ENCODE peak calls at places on chromosomes 7 and 10, in nine cellular contexts. X is OCI-LY7; U is heart right ventricle; A is iPS DF 6.9; Q is esophagus squamous epithelium; O is CD8-positive, alpha-beta memory T cell; C is BE2C; R is GM23248; J is aorta. I is an unnamed sample. For H3K4me1, the result is how much of the 10 kb centered on the place peaks cover.

GRCh38 chr7:151626422-151627115 is 106.9 kb upstream of the RHEB start:
- DNase-seq in X (peak), U (peak), A (no peak), Q (no peak), O (peak), C (peak), R (peak), J (no peak), I (no peak)

GRCh38 chr10:80477813-80478212 is 23.7 kb downstream of the TSPAN14 start:
- DNase-seq in X (no peak), U (no peak), A (no peak), Q (no peak), O (no peak), C (no peak), R (peak), J (no peak), I (no peak)

GRCh38 chr7:147519062-147519461 is 1071.5 kb upstream of the C7orf33 start:
- DNase-seq in X (no peak), U (no peak), A (no peak), Q (no peak), O (no peak), C (no peak), R (peak), J (no peak), I (no peak)

GRCh38 chr7:17593854-17594419 is 295.5 kb downstream of the AHR start:
- DNase-seq in X (no peak), U (no peak), A (no peak), Q (no peak), O (no peak), C (no peak), R (peak), J (no peak), I (no peak)

GRCh38 chr10:1356349-1356748 is 300.2 kb downstream of the WDR37 start:
- DNase-seq in X (no peak), U (no peak), A (no peak), Q (no peak), O (no peak), C (no peak), R (no peak), J (no peak), I (no peak)

GRCh38 chr10:133375357-133376115 is 2.4 kb upstream of the ECHS1 start:
- DNase-seq in X (no peak), U (no peak), A (no peak), Q (no peak), O (no peak), C (no peak), R (no peak), J (no peak), I (no peak)

GRCh38 chr7:68505721-68506120 is 1092.6 kb upstream of the AUTS2 start:
- DNase-seq in X (no peak), U (no peak), A (no peak), Q (no peak), O (no peak), C (no peak), R (no peak), J (no peak), I (no peak)

GRCh38 chr10:96043157-96043894 is at the start of gene CCNJ:
- DNase-seq in X (peak), U (peak), A (peak), Q (peak), O (peak), C (peak), R (peak), J (peak), I (peak)

GRCh38 chr7:142745091-142745635 is 4.1 kb upstream of the PRSS1 start:
- DNase-seq in X (no peak), U (no peak), A (no peak), Q (no peak), O (no peak), C (no peak), R (peak), J (no peak), I (no peak)

GRCh38 chr7:12111461-12112405 is 99.4 kb upstream of the TMEM106B start:
- DNase-seq in X (no peak), U (no peak), A (no peak), Q (no peak), O (peak), C (peak), R (peak), J (peak), I (no peak)

GRCh38 chr10:72259491-72260214 is 14.1 kb upstream of the DDIT4 start:
- DNase-seq in X (peak), U (no peak), A (no peak), Q (no peak), O (no peak), C (peak), R (peak), J (no peak), I (no peak)

GRCh38 chr7:2722591-2722990 is 34.6 kb downstream of the AMZ1 start:
- DNase-seq in X (no peak), U (no peak), A (no peak), Q (no peak), O (no peak), C (no peak), R (no peak), J (peak), I (no peak)

GRCh38 chr7:8724080-8724718 is 290.8 kb downstream of the NXPH1 start:
- DNase-seq in X (peak), U (peak), A (peak), Q (no peak), O (no peak), C (peak), R (peak), J (no peak), I (no peak)

GRCh38 chr7:44288381-44288685 is 37.1 kb downstream of the CAMK2B start:
- DNase-seq in X (no peak), U (no peak), A (no peak), Q (no peak), O (no peak), C (no peak), R (no peak), J (no peak), I (peak)

GRCh38 chr10:36441557-36441956 is 683.8 kb upstream of the ANKRD30A start:
- DNase-seq in X (no peak), U (no peak), A (no peak), Q (no peak), O (no peak), C (peak), R (no peak), J (no peak), I (no peak)

GRCh38 chr7:95883208-95883607 is 110.9 kb downstream of the DYNC1I1 start:
- DNase-seq in X (no peak), U (no peak), A (no peak), Q (no peak), O (no peak), C (no peak), R (no peak), J (no peak), I (no peak)

GRCh38 chr7:4973728-4974198 is 14.8 kb upstream of the MMD2 start:
- DNase-seq in X (peak), U (peak), A (peak), Q (peak), O (peak), C (peak), R (peak), J (peak), I (peak)

GRCh38 chr10:91909178-91909677 is at the start of gene FGFBP3:
- DNase-seq in X (peak), U (peak), A (no peak), Q (no peak), O (peak), C (peak), R (peak), J (no peak), I (no peak)

GRCh38 chr7:157771-158251 is 34.6 kb upstream of the FAM20C start:
- DNase-seq in X (no peak), U (no peak), A (no peak), Q (no peak), O (no peak), C (no peak), R (no peak), J (peak), I (no peak)

GRCh38 chr7:45033261-45033930 is 33.4 kb downstream of the CCM2 start:
- DNase-seq in X (no peak), U (no peak), A (no peak), Q (no peak), O (peak), C (no peak), R (peak), J (no peak), I (no peak)

GRCh38 chr7:128150223-128150622 is 90.9 kb upstream of the LEP start:
- DNase-seq in X (no peak), U (no peak), A (no peak), Q (no peak), O (no peak), C (no peak), R (no peak), J (no peak), I (peak)

GRCh38 chr10:86756511-86757109 is at the start of gene BMPR1A:
- DNase-seq in X (no peak), U (peak), A (no peak), Q (peak), O (peak), C (no peak), R (no peak), J (no peak), I (no peak)
- H3K4me3 ChIP-seq in X (peak), U (peak), A (peak), Q (peak), O (peak), C (peak), R (peak), J (peak), I (peak)

DNA sequence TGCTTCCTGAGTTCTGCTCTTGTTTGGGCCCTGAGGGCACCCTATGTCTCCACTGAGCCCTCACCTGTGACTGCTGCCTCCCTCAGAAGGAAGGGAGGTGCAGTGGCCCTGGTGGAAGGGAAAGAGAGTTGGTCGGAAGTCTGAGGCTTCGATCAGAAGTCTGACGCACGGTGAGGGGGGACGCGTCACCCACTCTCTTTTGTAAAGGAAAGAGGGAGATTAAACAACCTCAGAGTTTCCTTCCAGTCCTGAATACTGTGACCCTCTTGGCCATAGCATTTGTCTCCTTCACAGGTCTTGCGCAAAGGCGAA is 31.4 kb upstream of the TRIM8 start:
- DNase-seq in X (no peak), U (no peak), A (no peak), Q (no peak), O (peak), C (no peak), R (no peak), J (no peak), I (no peak)
- H3K4me1 ChIP-seq in X (under half), U (half or more), A (under half), Q (half or more), O (under half), C (under half), R (under half), J (under half), I (under half)

GRCh38 chr7:22856437-22856836 is 33.8 kb upstream of the TOMM7 start:
- DNase-seq in X (no peak), U (no peak), A (no peak), Q (no peak), O (no peak), C (no peak), R (no peak), J (no peak), I (no peak)
- H3K4me3 ChIP-seq in X (peak), U (no peak), A (no peak), Q (peak), O (no peak), C (no peak), R (peak), J (no peak), I (no peak)

GRCh38 chr10:44756235-44756634 is 154.9 kb upstream of the TMEM72 start:
- DNase-seq in X (no peak), U (no peak), A (no peak), Q (no peak), O (no peak), C (no peak), R (peak), J (no peak), I (no peak)

GRCh38 chr10:44761076-44761475 is 150.1 kb upstream of the TMEM72 start:
- DNase-seq in X (no peak), U (no peak), A (no peak), Q (no peak), O (no peak), C (no peak), R (no peak), J (no peak), I (no peak)

GRCh38 chr10:44752451-44753441 is 158.4 kb upstream of the TMEM72 start:
- DNase-seq in X (no peak), U (no peak), A (no peak), Q (no peak), O (no peak), C (no peak), R (peak), J (no peak), I (no peak)

GRCh38 chr10:44759122-44759521 is 152.0 kb upstream of the TMEM72 start:
- DNase-seq in X (no peak), U (no peak), A (no peak), Q (no peak), O (no peak), C (no peak), R (no peak), J (no peak), I (no peak)

DNA sequence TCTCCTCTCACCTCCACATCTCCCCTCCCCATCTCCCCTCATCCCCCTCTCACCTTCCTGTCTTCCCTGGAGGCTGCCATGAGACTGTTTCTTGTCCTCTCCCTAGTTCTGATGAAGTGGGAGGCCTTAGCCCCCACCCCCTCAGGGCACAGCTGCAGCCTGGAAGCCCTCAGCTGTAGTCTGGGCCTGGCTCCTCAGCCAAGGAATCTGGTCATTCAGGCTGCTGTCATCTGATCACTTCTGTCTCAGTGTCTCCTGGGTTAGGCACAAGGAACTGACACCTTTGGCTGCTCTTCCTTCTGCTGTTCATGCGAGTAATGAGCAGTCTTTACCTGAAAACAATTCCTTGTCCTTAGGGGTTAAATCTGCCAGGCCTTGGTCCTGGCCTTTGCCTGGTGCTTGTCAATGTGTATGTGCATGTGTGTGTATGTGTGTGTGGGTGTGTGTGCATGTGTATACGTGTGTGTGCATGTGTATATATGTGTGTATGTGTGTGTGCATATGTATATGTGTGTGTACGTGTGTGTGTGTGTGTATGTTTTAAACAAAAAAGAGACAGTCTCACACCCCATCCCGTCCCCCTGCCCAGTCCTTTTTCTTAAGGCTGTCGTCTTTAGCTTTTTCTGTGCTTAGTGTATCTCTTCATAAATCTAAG is 153.5 kb upstream of the TMEM72 start:
- DNase-seq in X (no peak), U (no peak), A (no peak), Q (no peak), O (no peak), C (no peak), R (no peak), J (no peak), I (no peak)
- H3K4me1 ChIP-seq in X (under half), U (under half), A (under half), Q (under half), O (under half), C (under half), R (under half), J (under half), I (under half)

DNA sequence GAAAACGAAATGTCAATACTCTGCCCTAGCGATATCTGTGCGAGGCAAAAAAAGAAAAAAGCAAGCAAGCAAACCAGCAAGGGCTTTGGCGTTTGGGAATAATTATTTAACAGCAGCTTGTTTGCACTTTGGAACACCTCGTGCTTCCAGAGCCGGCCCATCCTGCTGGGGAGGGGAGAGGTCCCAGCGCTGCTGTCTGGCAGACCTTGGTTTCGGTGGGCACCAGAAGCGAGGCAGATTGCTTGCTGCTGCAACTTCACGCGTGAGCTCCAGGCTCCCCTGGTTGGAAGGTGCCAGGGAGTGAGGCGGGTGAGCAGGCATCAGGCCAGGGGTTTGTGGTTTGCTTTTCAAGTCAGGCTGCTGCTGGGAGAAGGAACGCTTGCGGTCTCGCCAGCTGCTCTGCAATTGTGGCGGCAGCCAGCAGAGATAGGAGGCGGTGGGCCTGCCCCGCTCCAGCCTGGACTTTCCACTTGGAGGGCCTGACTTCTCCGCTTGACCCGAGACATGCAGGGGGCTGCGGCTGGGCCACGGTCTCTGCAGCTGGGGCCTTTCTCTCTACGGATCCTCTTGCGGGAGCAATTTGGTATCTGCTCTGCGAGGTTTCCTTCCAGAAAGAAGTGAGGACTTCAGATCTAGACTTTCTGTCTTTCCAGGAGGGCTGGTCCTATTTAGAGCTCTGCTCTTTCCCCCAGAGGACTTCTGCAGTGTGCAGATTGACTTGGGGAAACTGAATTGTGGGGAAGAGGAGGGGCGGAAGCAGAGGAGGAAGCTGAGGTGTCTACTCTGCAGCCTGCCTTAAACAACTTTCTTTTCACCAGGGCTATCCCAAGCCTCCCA is 131.4 kb downstream of the PRPF18 start:
- DNase-seq in X (no peak), U (peak), A (no peak), Q (no peak), O (peak), C (no peak), R (peak), J (peak), I (peak)
- H3K4me3 ChIP-seq in X (no peak), U (peak), A (no peak), Q (peak), O (peak), C (no peak), R (peak), J (no peak), I (peak)

GRCh38 chr10:110016037-110016436 is 8.3 kb downstream of the ADD3 start:
- DNase-seq in X (peak), U (no peak), A (no peak), Q (no peak), O (no peak), C (peak), R (no peak), J (no peak), I (no peak)

GRCh38 chr10:110011679-110012078 is 3.9 kb downstream of the ADD3 start:
- DNase-seq in X (no peak), U (no peak), A (no peak), Q (no peak), O (no peak), C (no peak), R (no peak), J (no peak), I (no peak)

GRCh38 chr10:110016957-110017514 is 9.3 kb downstream of the ADD3 start:
- DNase-seq in X (no peak), U (no peak), A (no peak), Q (no peak), O (no peak), C (no peak), R (no peak), J (no peak), I (no peak)

GRCh38 chr10:110010076-110011069 is 2.6 kb downstream of the ADD3 start:
- DNase-seq in X (peak), U (no peak), A (no peak), Q (no peak), O (peak), C (no peak), R (no peak), J (no peak), I (no peak)

GRCh38 chr10:110013615-110014293 is 6.0 kb downstream of the ADD3 start:
- DNase-seq in X (no peak), U (no peak), A (no peak), Q (no peak), O (peak), C (no peak), R (peak), J (no peak), I (no peak)
- H3K4me1 ChIP-seq in X (half or more), U (half or more), A (under half), Q (half or more), O (half or more), C (under half), R (half or more), J (under half), I (half or more)

DNA sequence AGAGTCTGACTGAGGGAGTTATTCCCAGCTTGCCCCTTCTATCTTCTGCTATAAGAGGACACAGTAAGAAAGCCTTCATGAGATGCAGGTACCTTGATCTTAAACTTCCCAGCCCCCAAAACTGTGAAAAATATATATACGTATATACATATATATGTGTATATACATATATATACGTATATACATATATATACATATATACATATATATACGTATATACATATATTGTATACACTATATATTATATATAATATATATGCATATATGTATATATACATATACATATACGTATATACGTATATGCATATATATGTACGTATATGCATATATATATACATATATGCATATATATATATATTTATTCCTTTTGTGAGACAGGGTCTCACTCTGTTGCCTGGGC is 17.7 kb downstream of the EZH2 start:
- DNase-seq in X (no peak), U (no peak), A (no peak), Q (no peak), O (no peak), C (no peak), R (no peak), J (no peak), I (no peak)
- H3K4me3 ChIP-seq in X (no peak), U (no peak), A (no peak), Q (no peak), O (no peak), C (no peak), R (no peak), J (no peak), I (no peak)

GRCh38 chr7:132347858-132348257 is 228.4 kb downstream of the PLXNA4 start:
- DNase-seq in X (no peak), U (no peak), A (no peak), Q (no peak), O (no peak), C (no peak), R (no peak), J (no peak), I (no peak)
- H3K4me1 ChIP-seq in X (under half), U (under half), A (under half), Q (under half), O (under half), C (under half), R (under half), J (under half), I (under half)

I was measured in right atrium auricular region.